ENCODE peak calls at places on chromosomes 3 and 15, in four cellular contexts. C, T, K and X are unnamed samples.

GRCh38 chr15:37019479-37020433 is 80.6 kb downstream of the MEIS2 start:
- DNase-seq in T (peak), K (peak), C (peak), X (peak)

GRCh38 chr3:127037423-127037841 is 54.5 kb downstream of the PLXNA1 start:
- DNase-seq in T (no peak), C (peak), K (no peak), X (no peak)

GRCh38 chr15:41607033-41607432 is 48.0 kb downstream of the TYRO3 start:
- DNase-seq in K (no peak), T (peak), C (no peak), X (peak)

GRCh38 chr15:66955871-66956585 is 109.4 kb upstream of the SMAD3 start:
- DNase-seq in C (no peak), T (peak), K (peak), X (peak)

GRCh38 chr15:82936966-82937647 is 15.4 kb downstream of the HOMER2 start:
- DNase-seq in T (peak), K (no peak), C (no peak), X (no peak)

GRCh38 chr3:150147776-150148175 is 177.1 kb upstream of the PFN2 start:
- DNase-seq in C (no peak), T (peak), K (no peak), X (peak)

GRCh38 chr3:134754768-134755559 is 40.1 kb upstream of the EPHB1 start:
- DNase-seq in K (peak), C (peak), T (peak), X (peak)

GRCh38 chr15:79060175-79060574 is 30.4 kb downstream of the RASGRF1 start:
- DNase-seq in K (no peak), T (no peak), C (no peak), X (no peak)

GRCh38 chr3:183933160-183933559 is 48.5 kb upstream of the PARL start:
- DNase-seq in C (no peak), K (no peak), T (no peak), X (no peak)

GRCh38 chr15:70609919-70610318 is 153.4 kb downstream of the UACA start:
- DNase-seq in K (no peak), T (no peak), C (no peak), X (no peak)

GRCh38 chr3:101020616-101021015 is 27.4 kb upstream of the ABI3BP start:
- DNase-seq in T (peak), C (no peak), K (no peak), X (peak)

GRCh38 chr3:31941230-31941632 is 39.8 kb downstream of the OSBPL10 start:
- DNase-seq in K (no peak), C (no peak), T (peak), X (peak)

GRCh38 chr3:157290761-157291160 is 130.8 kb upstream of the CCNL1 start:
- DNase-seq in T (peak), K (no peak), C (no peak), X (peak)

GRCh38 chr15:83327041-83327440 is 42.6 kb upstream of the BNC1 start:
- DNase-seq in K (no peak), C (no peak), T (no peak), X (no peak)

GRCh38 chr3:16174389-16174788 is at the start of gene GALNT15:
- DNase-seq in K (no peak), T (peak), C (peak), X (peak)

GRCh38 chr15:95495033-95495541 is 835.4 kb upstream of the NR2F2 start:
- DNase-seq in T (peak), K (no peak), C (peak), X (no peak)

GRCh38 chr3:108661699-108662098 is 72.2 kb downstream of the DZIP3 start:
- DNase-seq in T (no peak), K (no peak), C (no peak), X (no peak)

GRCh38 chr3:147415337-147415736 is 6.2 kb downstream of the ZIC1 start:
- DNase-seq in K (no peak), T (no peak), C (no peak), X (no peak)

DNA sequence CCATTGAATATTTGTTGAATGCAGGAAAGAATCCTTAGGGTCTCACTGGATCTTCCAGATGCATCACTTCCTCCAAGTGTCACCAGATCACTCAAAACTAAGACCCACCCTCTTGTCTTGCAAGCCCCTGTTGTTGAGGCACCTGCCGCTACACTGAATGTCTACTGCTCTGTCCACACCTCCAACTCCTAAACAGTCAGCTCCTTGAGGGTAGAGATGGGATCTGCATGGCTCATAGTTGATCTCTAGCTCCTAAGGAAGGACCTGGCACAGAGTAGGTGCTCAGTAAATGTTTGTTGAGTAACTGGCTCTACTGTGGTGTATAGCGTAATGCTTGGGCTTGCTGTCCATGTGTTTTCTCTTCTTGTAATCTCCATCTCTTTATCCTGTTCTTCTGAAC is 8.8 kb downstream of the SLC6A20 start:
- DNase-seq in C (peak), T (no peak), K (no peak), X (no peak)
- TF ChIP-seq CTCF in C (no peak), T (no peak), K (no peak), X (no peak)

GRCh38 chr15:68658641-68659358 is 80.0 kb downstream of the CORO2B start:
- DNase-seq in K (no peak), T (no peak), C (no peak), X (no peak)
- TF ChIP-seq CTCF in K (no peak), T (no peak), C (no peak), X (peak)

DNA sequence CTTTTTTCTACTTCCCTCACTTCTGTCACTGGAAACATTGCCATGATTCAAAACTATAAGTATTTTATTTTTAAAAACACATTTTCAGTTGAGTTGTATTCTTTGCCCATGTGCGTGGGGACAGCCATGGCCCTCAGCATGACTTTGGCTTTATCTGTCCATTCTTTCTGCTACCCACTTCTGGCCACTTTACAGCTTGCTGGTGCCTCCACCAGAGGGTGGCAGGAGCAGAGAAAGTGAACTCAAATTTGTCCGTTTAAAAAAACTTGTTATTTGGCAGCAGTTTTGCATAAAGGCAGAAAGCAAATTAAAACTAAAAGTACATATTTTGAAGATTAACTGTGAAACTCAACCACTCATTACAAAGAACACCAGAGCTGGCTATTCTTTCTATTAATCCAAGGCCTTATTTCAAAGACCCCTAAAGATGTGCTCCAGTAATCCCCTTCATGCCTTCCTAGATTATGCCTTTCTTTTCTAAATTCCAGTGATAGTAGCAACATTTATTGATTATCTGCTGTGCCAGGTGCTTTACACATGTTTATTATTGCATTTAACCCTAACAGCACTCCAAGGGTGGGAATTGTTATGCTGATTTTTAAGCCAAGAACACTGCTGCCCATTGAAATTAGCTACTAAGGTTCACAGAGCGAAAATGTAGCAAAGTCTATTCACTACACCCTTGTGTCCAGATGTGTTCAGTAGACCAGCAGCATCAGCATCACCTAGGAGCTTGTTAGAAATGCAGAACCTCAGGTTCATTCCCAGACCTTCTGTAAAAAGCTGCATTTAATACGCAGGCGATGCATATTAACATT is 134.8 kb downstream of the THRB start:
- DNase-seq in K (peak), T (no peak), C (no peak), X (no peak)
- TF ChIP-seq CTCF in K (no peak), T (no peak), C (peak), X (no peak)

GRCh38 chr3:185070491-185071335 is 82.1 kb downstream of the C3orf70 start:
- DNase-seq in C (no peak), K (peak), T (peak), X (no peak)

GRCh38 chr3:185071401-185071800 is 81.5 kb downstream of the C3orf70 start:
- DNase-seq in K (no peak), C (no peak), T (no peak), X (no peak)

GRCh38 chr3:185067173-185067572 is 85.7 kb downstream of the C3orf70 start:
- DNase-seq in T (no peak), K (no peak), C (no peak), X (no peak)

GRCh38 chr3:185069023-185069422 is 83.8 kb downstream of the C3orf70 start:
- DNase-seq in C (no peak), K (no peak), T (no peak), X (no peak)

DNA sequence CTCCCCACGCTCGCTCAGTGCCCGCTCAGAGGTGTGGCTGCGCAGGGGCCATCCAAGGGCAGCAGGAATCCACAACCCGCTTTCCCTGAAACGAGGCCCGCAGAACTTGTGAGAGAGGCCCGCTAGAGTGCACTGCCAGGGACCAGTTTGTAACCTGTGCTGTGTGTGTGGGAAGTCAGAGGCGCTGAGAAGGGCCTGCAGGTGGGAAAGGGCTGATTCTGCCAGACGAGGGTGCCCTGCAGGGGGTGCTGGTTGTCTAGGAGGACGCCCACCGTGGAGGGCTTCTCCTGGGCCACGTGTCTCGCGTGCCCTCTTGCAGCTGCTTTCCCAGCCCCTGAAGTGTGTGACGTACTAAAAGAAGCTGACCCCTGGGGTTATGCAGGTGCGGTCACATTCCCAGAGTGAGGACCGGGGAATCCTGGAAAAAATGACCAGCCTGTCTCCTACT is 83.3 kb downstream of the C3orf70 start:
- DNase-seq in C (no peak), K (no peak), T (no peak), X (no peak)
- TF ChIP-seq CTCF in C (no peak), K (peak), T (no peak), X (no peak)

DNA sequence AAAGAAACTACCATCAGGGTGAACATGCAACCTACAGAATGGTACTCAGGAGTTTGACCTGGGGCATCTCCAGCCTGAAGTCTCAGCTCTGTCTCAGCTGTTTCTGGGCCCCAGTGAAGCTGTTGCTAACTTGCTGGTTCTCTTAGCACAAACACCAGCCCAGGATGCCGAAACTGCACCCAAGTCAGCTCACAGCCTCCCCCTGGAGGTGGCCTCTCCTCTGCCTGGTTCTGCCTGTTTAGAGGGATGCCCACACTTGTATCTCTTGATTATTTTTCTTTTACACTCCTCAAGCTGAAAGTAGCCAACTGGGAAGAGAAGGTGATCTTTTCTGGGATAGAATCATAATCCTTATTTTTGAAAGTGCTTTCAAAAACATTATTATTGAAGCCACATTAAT is 289.0 kb upstream of the RASGRP1 start:
- DNase-seq in C (no peak), K (peak), T (no peak), X (no peak)
- TF ChIP-seq CTCF in C (no peak), K (no peak), T (peak), X (peak)

GRCh38 chr3:194685050-194685722 is 497 bp upstream of the FAM43A start:
- DNase-seq in T (no peak), K (no peak), C (peak), X (no peak)

GRCh38 chr3:194687638-194688206 is 2.0 kb downstream of the FAM43A start:
- DNase-seq in C (peak), K (peak), T (peak), X (peak)

GRCh38 chr3:194686816-194687637 is 1.3 kb downstream of the FAM43A start:
- DNase-seq in C (peak), K (peak), T (peak), X (peak)

GRCh38 chr3:194686414-194686815 is 732 bp downstream of the FAM43A start:
- DNase-seq in K (peak), T (no peak), C (no peak), X (no peak)

DNA sequence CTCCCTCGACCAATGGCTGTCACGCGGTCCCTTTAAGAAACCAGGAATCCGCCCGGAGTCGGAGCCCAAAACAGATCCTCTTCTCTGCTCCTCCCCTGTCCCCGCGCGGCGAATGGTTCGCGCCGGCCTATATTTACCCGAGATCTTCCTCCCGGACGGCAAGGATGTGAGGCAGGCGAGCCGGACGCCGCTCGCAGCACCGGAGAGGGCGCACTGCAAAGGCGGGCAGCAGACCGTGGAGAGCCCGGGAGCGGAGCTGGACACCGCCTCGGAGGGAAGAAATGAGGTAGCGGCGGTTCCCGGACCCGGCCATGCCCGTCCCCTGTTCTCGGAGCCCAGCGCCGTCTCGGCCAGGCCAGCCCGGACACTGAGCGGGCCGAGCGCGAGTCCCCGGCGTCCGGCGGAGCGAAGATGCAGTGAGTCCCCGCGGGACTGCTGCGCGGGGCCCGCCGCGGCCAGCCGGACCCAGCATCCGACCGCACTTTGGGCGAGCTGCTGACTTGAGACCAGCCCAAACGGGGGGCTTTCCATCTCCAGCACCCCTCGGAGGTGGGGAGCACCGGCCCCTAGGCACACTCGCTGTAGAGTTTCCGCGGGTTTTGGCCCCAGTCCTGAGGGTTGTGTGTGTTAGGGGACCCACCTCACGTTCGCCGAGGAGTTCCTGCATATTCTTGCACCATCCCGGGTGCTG is at the start of gene FAM43A:
- DNase-seq in K (peak), C (peak), T (peak), X (peak)
- TF ChIP-seq CTCF in K (no peak), C (no peak), T (peak), X (peak)

GRCh38 chr3:136949708-136950107 is 8.1 kb upstream of the IL20RB start:
- DNase-seq in K (no peak), C (no peak), T (no peak), X (peak)
- TF ChIP-seq CTCF in K (peak), C (no peak), T (peak), X (no peak)

DNA sequence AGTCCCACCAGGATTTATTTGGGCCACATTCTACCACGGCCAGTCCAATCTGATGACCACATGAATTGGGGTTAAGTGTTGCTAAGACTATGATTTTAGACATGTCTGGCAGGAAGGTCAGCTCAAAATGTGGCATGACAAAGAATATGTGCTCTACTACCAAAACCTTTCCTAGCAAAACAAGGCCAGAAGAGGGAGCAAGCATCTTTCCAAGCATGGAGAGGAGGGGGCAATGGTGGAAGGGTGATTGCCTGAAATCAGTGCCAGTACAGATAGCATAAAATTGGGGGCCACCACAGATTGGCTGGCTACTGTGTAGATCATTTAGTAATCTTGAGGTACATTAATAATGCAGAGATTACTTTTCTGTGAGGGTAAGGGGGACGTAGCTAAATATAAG is 43.2 kb downstream of the TMEM39A start:
- DNase-seq in K (no peak), C (no peak), T (no peak), X (no peak)
- TF ChIP-seq CTCF in K (no peak), C (no peak), T (no peak), X (peak)